ENCODE peak calls at places on chromosomes 5 and 9, in six cellular contexts. Y, V, U, M, B and T are unnamed samples.
A peak's percentile ranks its signal among the peaks of the same experiment; 100 is the strongest.

GRCh38 chr9:72675586-72675985 is 154.2 kb downstream of the TMC1 start:
- DNase-seq in Y (peak; percentile 83), V (no peak), U (no peak), M (no peak), B (no peak), T (no peak)

GRCh38 chr9:69027355-69028097 is 8.0 kb upstream of the FXN start:
- DNase-seq in Y (peak; percentile 58), V (peak; percentile 74), U (peak; percentile 76), M (peak; percentile 65), B (peak; percentile 57), T (peak; percentile 71)

GRCh38 chr5:126450388-126450787 is 27.2 kb downstream of the GRAMD2B start:
- DNase-seq in Y (no peak), V (peak; percentile 86), U (no peak), M (no peak), B (no peak), T (no peak)

GRCh38 chr5:113038714-113039113 is 62.1 kb downstream of the DCP2 start:
- DNase-seq in Y (peak; percentile 77), V (no peak), U (no peak), M (peak; percentile 19), B (peak; percentile 94), T (no peak)

GRCh38 chr5:95870105-95870672 is 47.7 kb upstream of the GLRX start:
- DNase-seq in Y (peak; percentile 66), V (peak; percentile 58), U (no peak), M (no peak), B (peak; percentile 46), T (no peak)

GRCh38 chr9:133238272-133238850 is 29.3 kb upstream of the OBP2B start:
- DNase-seq in Y (peak; percentile 54), V (no peak), U (peak; percentile 86), M (peak; percentile 67), B (no peak), T (peak; percentile 81)

GRCh38 chr5:142947427-142947709 is 177.2 kb downstream of the ARHGAP26 start:
- DNase-seq in Y (no peak), V (no peak), U (no peak), M (no peak), B (no peak), T (no peak)

GRCh38 chr9:19440823-19441580 is 32.2 kb downstream of the ACER2 start:
- DNase-seq in Y (peak; percentile 48), V (no peak), U (no peak), M (no peak), B (no peak), T (no peak)

GRCh38 chr9:37271679-37272078 is 150.8 kb upstream of the GRHPR start:
- DNase-seq in Y (no peak), V (no peak), U (no peak), M (no peak), B (no peak), T (no peak)

GRCh38 chr9:127961613-127962150 is 19.1 kb downstream of the EEIG1 start:
- DNase-seq in Y (no peak), V (no peak), U (no peak), M (no peak), B (no peak), T (no peak)

GRCh38 chr9:127960410-127961165 is 20.2 kb downstream of the EEIG1 start:
- DNase-seq in Y (no peak), V (no peak), U (no peak), M (no peak), B (no peak), T (peak; percentile 56)

GRCh38 chr9:127959841-127960409 is 20.9 kb downstream of the EEIG1 start:
- DNase-seq in Y (no peak), V (no peak), U (no peak), M (no peak), B (no peak), T (no peak)

GRCh38 chr9:127962278-127962677 is 18.5 kb downstream of the EEIG1 start:
- DNase-seq in Y (no peak), V (no peak), U (no peak), M (no peak), B (no peak), T (no peak)

GRCh38 chr9:127961166-127961490 is 19.7 kb downstream of the EEIG1 start:
- DNase-seq in Y (no peak), V (no peak), U (no peak), M (no peak), B (no peak), T (no peak)
- H3K79me2 ChIP-seq in Y (peaks cover 83% of the 10 kb centered on the region), V (peaks cover 95% of the 10 kb centered on the region), U (peaks cover 90% of the 10 kb centered on the region), M (peaks cover 94% of the 10 kb centered on the region), B (peaks cover 72% of the 10 kb centered on the region), T (peaks cover 98% of the 10 kb centered on the region)

DNA sequence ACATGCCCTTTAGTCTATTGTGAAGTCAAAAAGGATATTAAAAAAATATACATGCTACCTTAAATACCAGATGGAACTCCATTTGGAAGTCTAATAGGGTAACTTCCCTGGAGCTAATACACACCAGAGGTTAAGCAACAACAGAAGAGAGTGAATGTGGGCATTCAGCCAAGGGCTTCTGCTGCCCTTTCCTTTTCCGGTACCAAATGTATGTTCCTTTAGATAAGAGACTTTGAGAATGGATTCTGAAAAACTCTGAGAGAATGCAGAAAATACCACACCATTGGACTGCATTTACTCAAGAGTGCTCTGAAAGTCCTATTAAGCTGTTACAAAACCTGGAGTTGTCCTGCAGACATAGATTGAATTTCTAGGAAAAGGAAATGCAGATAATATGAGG is 23.8 kb upstream of the TRPM3 start:
- DNase-seq in Y (no peak), V (no peak), U (peak; percentile 31), M (no peak), B (no peak), T (no peak)
- H3K4me3 ChIP-seq in Y (no peak overlapping the region), V (no peak overlapping the region), U (no peak overlapping the region), M (no peak overlapping the region), B (no peak overlapping the region), T (no peak overlapping the region)

GRCh38 chr9:111649016-111649415 is 12.4 kb upstream of the GNG10 start:
- DNase-seq in Y (no peak), V (no peak), U (no peak), M (no peak), B (no peak), T (no peak)

GRCh38 chr9:111646417-111646816 is 15.0 kb upstream of the GNG10 start:
- DNase-seq in Y (no peak), V (no peak), U (no peak), M (no peak), B (no peak), T (no peak)

GRCh38 chr9:111645806-111646205 is 14.7 kb downstream of the DNAJC25 start:
- DNase-seq in Y (no peak), V (no peak), U (no peak), M (no peak), B (no peak), T (no peak)

GRCh38 chr9:111644195-111644772 is 13.2 kb downstream of the DNAJC25 start:
- DNase-seq in Y (no peak), V (no peak), U (no peak), M (no peak), B (no peak), T (no peak)

DNA sequence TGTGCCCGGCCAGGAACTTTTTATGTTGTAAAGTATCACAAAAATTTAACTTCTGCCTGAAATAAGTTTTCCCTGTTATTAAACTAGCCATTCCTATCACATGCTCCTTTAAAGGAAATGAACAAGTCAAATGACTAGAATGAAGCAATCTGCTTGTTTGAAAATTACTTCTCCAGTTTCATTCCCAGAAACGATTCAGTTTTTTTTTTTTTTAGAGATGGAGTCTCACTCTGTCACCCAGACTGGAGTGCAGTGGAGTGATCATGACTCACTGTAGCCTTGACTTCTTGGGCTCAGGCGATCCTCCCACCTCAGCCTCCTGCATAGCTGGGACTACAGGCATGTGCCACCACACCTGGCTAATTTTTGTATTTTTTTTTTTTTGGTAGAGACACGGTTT is 13.3 kb upstream of the GNG10 start:
- DNase-seq in Y (no peak), V (no peak), U (no peak), M (no peak), B (no peak), T (no peak)
- TF ChIP-seq EZH2phosphoT487 in Y (no peak), V (no peak), U (no peak), M (no peak), B (no peak), T (no peak)

GRCh38 chr5:107929080-107929479 is 258.3 kb upstream of the EFNA5 start:
- DNase-seq in Y (no peak), V (no peak), U (no peak), M (no peak), B (no peak), T (no peak)

GRCh38 chr5:107919969-107920368 is 249.2 kb upstream of the EFNA5 start:
- DNase-seq in Y (no peak), V (no peak), U (no peak), M (no peak), B (no peak), T (no peak)

GRCh38 chr5:107926121-107926520 is 255.4 kb upstream of the EFNA5 start:
- DNase-seq in Y (no peak), V (no peak), U (no peak), M (no peak), B (no peak), T (no peak)

GRCh38 chr5:107930092-107930491 is 259.4 kb upstream of the EFNA5 start:
- DNase-seq in Y (no peak), V (no peak), U (no peak), M (no peak), B (no peak), T (no peak)

GRCh38 chr5:107925195-107925594 is 254.5 kb upstream of the EFNA5 start:
- DNase-seq in Y (no peak), V (no peak), U (no peak), M (no peak), B (no peak), T (no peak)
- H3K79me2 ChIP-seq in Y (no peaks in the 10 kb centered on the region), V (no peaks in the 10 kb centered on the region), U (no peaks in the 10 kb centered on the region), M (no peaks in the 10 kb centered on the region), B (no peaks in the 10 kb centered on the region), T (no peaks in the 10 kb centered on the region)

GRCh38 chr9:34664281-34665108 is 2.0 kb upstream of the CCL27 start:
- DNase-seq in Y (peak; percentile 90), V (peak; percentile 84), U (peak; percentile 87), M (peak; percentile 75), B (peak; percentile 65), T (peak; percentile 86)
- H3K4me3 ChIP-seq in Y (peak overlapping the region; percentile 70), V (peak overlapping the region; percentile 67), U (peak overlapping the region; percentile 76), M (peak overlapping the region; percentile 91), B (peak overlapping the region; percentile 57), T (peak overlapping the region; percentile 67)

GRCh38 chr9:126056312-126057021 is 270.2 kb upstream of the MVB12B start:
- DNase-seq in Y (no peak), V (no peak), U (no peak), M (no peak), B (no peak), T (no peak)

GRCh38 chr9:126051446-126052130 is 275.0 kb upstream of the MVB12B start:
- DNase-seq in Y (no peak), V (no peak), U (no peak), M (no peak), B (no peak), T (no peak)

GRCh38 chr9:126052791-126053190 is 273.8 kb upstream of the MVB12B start:
- DNase-seq in Y (no peak), V (no peak), U (no peak), M (no peak), B (no peak), T (no peak)

GRCh38 chr9:126055386-126055785 is 271.2 kb upstream of the MVB12B start:
- DNase-seq in Y (peak; percentile 48), V (no peak), U (no peak), M (no peak), B (peak; percentile 72), T (no peak)

DNA sequence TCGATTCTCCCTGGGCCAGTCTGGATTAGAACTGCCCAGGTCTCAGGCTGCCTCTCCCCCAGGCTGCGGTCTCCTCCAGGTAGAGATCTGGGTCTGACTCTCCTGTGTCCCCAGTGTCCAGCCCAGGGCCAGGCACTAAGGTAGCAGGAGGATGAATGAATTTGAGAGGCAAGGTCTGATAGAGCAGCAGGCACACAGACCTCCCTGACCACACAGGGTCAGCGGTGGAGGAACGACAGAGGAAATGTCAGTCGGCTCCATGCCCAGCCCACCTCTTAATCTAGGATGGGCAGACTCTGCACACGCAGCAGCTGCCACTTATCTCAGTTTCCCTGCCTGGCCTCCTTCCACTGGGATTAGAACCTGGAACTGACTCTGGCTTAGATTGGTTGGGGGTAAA is 272.7 kb upstream of the MVB12B start:
- DNase-seq in Y (no peak), V (no peak), U (no peak), M (no peak), B (no peak), T (no peak)
- TF ChIP-seq EZH2phosphoT487 in Y (no peak), V (no peak), U (no peak), M (no peak), B (no peak), T (no peak)